ENCODE peak calls at places on chromosomes 3 and 15, in six cellular contexts. V, G, N, F, U and K are unnamed samples.

GRCh38 chr3:27114684-27115083 is 254.5 kb downstream of the NEK10 start:
- DNase-seq in V (no peak), G (no peak), N (no peak), F (peak), U (no peak), K (no peak)

GRCh38 chr3:60431599-60431958 is 819.7 kb downstream of the FHIT start:
- DNase-seq in V (no peak), G (no peak), N (peak), F (peak), U (no peak), K (no peak)

GRCh38 chr15:55893852-55894251 is 99.6 kb downstream of the NEDD4 start:
- DNase-seq in V (no peak), G (no peak), N (no peak), F (no peak), U (no peak), K (no peak)

GRCh38 chr3:107790612-107791011 is 267.9 kb downstream of the BBX start:
- DNase-seq in V (no peak), G (no peak), N (no peak), F (no peak), U (no peak), K (no peak)

GRCh38 chr3:172107403-172107802 is 68.0 kb downstream of the FNDC3B start:
- DNase-seq in V (no peak), G (no peak), N (no peak), F (no peak), U (no peak), K (no peak)

GRCh38 chr3:56302417-56302816 is 165.8 kb downstream of the ERC2 start:
- DNase-seq in V (no peak), G (no peak), N (no peak), F (no peak), U (no peak), K (no peak)

GRCh38 chr3:141825216-141826011 is 51.0 kb upstream of the ATP1B3 start:
- DNase-seq in V (no peak), G (no peak), N (no peak), F (no peak), U (no peak), K (no peak)

GRCh38 chr15:91561371-91562100 is 292.0 kb upstream of the SLCO3A1 start:
- DNase-seq in V (no peak), G (no peak), N (peak), F (peak), U (peak), K (no peak)

GRCh38 chr15:98358971-98359370 is 289.4 kb upstream of the IGF1R start:
- DNase-seq in V (no peak), G (no peak), N (no peak), F (no peak), U (no peak), K (no peak)

GRCh38 chr3:110743202-110743601 is 328.4 kb upstream of the NECTIN3 start:
- DNase-seq in V (no peak), G (peak), N (no peak), F (no peak), U (no peak), K (no peak)

GRCh38 chr3:39000008-39000450 is 51.7 kb downstream of the SCN11A start:
- DNase-seq in V (no peak), G (peak), N (peak), F (peak), U (peak), K (no peak)

GRCh38 chr15:68205949-68206539 is 912 bp upstream of the CALML4 start:
- DNase-seq in V (peak), G (no peak), N (no peak), F (no peak), U (no peak), K (no peak)

GRCh38 chr15:56428821-56429458 is 36.0 kb downstream of the MNS1 start:
- DNase-seq in V (no peak), G (no peak), N (peak), F (peak), U (peak), K (no peak)

GRCh38 chr3:42366550-42366949 is 43.9 kb downstream of the LYZL4 start:
- DNase-seq in V (no peak), G (no peak), N (no peak), F (no peak), U (no peak), K (no peak)

GRCh38 chr3:38793721-38794120 is 22.3 kb downstream of the SCN10A start:
- DNase-seq in V (no peak), G (no peak), N (no peak), F (no peak), U (no peak), K (no peak)

GRCh38 chr3:116059421-116060096 is 385.7 kb downstream of the LSAMP start:
- DNase-seq in V (no peak), G (no peak), N (peak), F (peak), U (peak), K (no peak)

GRCh38 chr15:63857459-63857856 is 23.7 kb upstream of the HERC1 start:
- DNase-seq in V (no peak), G (no peak), N (no peak), F (no peak), U (no peak), K (no peak)

GRCh38 chr15:73357999-73358665 is 10.6 kb downstream of the HCN4 start:
- DNase-seq in V (no peak), G (peak), N (no peak), F (no peak), U (no peak), K (no peak)

GRCh38 chr15:78047631-78048409 is 29.7 kb downstream of the TBC1D2B start:
- DNase-seq in V (no peak), G (no peak), N (peak), F (peak), U (no peak), K (no peak)

GRCh38 chr15:65869954-65870871 is 922 bp downstream of the RAB11A start:
- DNase-seq in V (peak), G (peak), N (peak), F (peak), U (no peak), K (no peak)

GRCh38 chr15:68372291-68372811 is 59.6 kb downstream of the ITGA11 start:
- DNase-seq in V (no peak), G (no peak), N (no peak), F (peak), U (no peak), K (no peak)

GRCh38 chr3:154120903-154121235 is 321 bp upstream of the ARHGEF26 start:
- DNase-seq in V (no peak), G (no peak), N (no peak), F (no peak), U (no peak), K (no peak)

GRCh38 chr15:64521726-64522164 is 61.4 kb downstream of the ZNF609 start:
- DNase-seq in V (no peak), G (peak), N (peak), F (peak), U (peak), K (no peak)

GRCh38 chr15:100763764-100764750 is 115.6 kb upstream of the ALDH1A3 start:
- DNase-seq in V (no peak), G (no peak), N (no peak), F (peak), U (no peak), K (no peak)

GRCh38 chr15:86139828-86140227 is 60.2 kb downstream of the AGBL1 start:
- DNase-seq in V (no peak), G (no peak), N (no peak), F (no peak), U (no peak), K (no peak)

GRCh38 chr15:36617529-36618196 is 38.2 kb downstream of the CDIN1 start:
- DNase-seq in V (no peak), G (no peak), N (no peak), F (no peak), U (no peak), K (no peak)

GRCh38 chr15:90902996-90903732 is at the start of gene MAN2A2:
- DNase-seq in V (peak), G (peak), N (peak), F (peak), U (no peak), K (peak)

GRCh38 chr3:50375200-50375931 is 16.0 kb upstream of the TMEM115 start:
- DNase-seq in V (no peak), G (no peak), N (no peak), F (no peak), U (no peak), K (no peak)

GRCh38 chr3:114595521-114596028 is 301.7 kb downstream of the TIGIT start:
- DNase-seq in V (no peak), G (no peak), N (no peak), F (no peak), U (no peak), K (no peak)

GRCh38 chr15:52787549-52788098 is 2.5 kb downstream of the ONECUT1 start:
- DNase-seq in V (no peak), G (peak), N (no peak), F (no peak), U (no peak), K (no peak)

DNA sequence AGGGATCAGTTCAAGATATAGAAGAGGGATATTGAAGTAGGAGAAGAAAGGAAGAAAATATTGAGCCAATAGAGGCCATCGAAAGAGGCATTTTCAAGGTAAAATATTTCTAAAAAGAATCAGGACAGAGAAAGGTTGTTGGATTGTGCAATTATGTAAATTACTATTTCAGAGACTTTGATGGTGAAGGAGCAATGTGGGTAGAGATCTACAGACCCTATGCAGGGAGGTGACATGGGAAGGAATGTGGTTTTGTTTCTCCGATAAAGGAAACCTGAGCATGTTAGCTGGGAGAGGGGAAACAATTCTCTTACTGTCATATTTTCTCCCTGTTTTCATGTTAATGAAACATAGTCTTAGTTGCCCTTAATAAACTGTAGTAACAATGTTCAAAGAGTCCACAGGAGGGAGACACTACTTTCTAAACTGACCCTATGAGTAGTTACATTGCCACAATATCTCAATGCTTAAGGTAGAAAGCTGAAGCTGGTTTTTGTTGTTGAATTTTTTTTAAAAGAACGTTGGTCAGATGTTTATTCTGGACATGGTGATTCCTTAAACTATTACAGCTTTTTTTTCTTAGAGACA is 133.3 kb downstream of the GRM7 start:
- DNase-seq in V (no peak), G (no peak), N (no peak), F (peak), U (no peak), K (no peak)
- TF ChIP-seq CTCF in V (no peak), G (no peak), N (no peak), F (no peak), U (no peak), K (peak)

GRCh38 chr15:31366169-31366734 is 39.6 kb downstream of the KLF13 start:
- DNase-seq in V (peak), G (peak), N (peak), F (peak), U (no peak), K (no peak)
- TF ChIP-seq CTCF in V (no peak), G (no peak), N (no peak), F (peak), U (peak), K (no peak)

DNA sequence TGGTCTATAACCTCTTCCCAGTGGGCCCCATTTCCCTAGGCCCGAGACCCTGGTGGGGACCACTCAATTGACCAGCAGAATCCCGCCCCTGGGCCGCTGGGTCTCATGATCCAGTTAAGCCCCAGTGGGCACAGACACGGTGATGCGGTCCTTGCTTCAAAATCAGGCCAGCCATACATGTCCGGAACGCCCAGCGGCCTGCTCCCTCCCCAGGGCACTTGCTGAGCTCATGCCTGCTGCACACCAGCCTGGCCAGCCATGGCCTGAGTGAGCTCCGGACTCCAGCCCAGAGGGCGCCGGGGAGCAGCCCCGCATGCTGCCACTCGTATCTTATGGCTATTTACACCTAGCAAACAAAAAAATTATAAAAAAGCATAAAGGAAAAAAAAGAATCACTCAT is 34.4 kb upstream of the IQSEC1 start:
- DNase-seq in V (peak), G (no peak), N (no peak), F (no peak), U (no peak), K (no peak)
- TF ChIP-seq CTCF in V (no peak), G (no peak), N (no peak), F (no peak), U (no peak), K (no peak)

GRCh38 chr3:62558549-62559112 is 185.3 kb upstream of the FEZF2 start:
- DNase-seq in V (no peak), G (no peak), N (peak), F (peak), U (no peak), K (no peak)
- TF ChIP-seq CTCF in V (peak), G (no peak), N (peak), F (peak), U (peak), K (peak)

DNA sequence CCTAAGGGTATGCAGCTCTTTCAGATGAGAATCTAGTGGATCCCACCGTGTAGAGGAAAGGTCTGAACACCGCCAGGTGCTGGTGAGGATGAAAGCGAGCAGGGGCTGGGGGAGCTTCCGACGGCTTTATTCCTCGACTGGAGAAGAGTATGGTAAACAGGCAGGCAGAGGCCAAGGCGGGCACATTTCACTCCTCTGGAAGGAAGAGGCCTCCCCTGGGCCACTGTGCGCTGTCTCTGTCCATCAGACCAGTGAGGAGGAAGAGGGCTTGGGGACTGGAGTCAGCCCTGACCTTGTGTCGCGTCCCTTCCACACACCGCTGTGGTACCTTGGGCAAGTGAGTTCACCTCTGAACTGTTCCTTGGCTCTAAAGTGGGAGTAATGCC is 4.2 kb downstream of the GHRL start:
- DNase-seq in V (no peak), G (no peak), N (no peak), F (no peak), U (no peak), K (no peak)
- TF ChIP-seq CTCF in V (no peak), G (no peak), N (no peak), F (no peak), U (no peak), K (no peak)

DNA sequence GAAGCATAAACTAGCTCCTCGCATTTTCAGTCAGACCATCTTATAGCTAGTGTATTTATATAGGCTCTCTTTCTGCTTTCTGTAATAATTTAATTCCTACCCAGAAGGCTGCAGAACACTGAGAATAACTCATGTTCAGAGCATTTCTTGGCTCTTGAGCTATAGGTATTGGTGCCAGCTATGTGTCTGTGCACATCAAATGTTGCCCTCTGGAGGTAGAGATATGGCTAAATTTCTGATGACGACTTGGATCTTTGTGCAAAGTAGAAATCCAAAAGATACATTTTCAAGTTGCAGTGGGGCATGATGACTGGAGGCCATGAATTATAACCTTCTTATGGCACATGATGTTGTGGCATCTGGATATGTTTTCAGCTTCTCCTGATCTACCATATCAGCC is 336.2 kb upstream of the TPM1 start:
- DNase-seq in V (no peak), G (no peak), N (no peak), F (peak), U (no peak), K (no peak)
- TF ChIP-seq CTCF in V (no peak), G (no peak), N (no peak), F (no peak), U (no peak), K (peak)

GRCh38 chr3:148880681-148881080 is 15.6 kb downstream of the CPA3 start:
- DNase-seq in V (no peak), G (no peak), N (no peak), F (peak), U (no peak), K (no peak)
- TF ChIP-seq CTCF in V (no peak), G (no peak), N (peak), F (no peak), U (no peak), K (no peak)